ENCODE peak calls at places on chromosomes 1 and 21, in five cellular contexts. A is heart left ventricle, Z is AG09309, W is hepatocyte, Q is foreskin fibroblast. H is an unnamed sample.

GRCh38 chr1:75795703-75796193 is 934 bp upstream of the MSH4 start:
- DNase-seq in A (no peak), W (no peak), Z (no peak), Q (no peak), H (no peak)

GRCh38 chr1:28591708-28592313 is at the start of gene RAB42:
- DNase-seq in A (peak), Q (peak), W (peak), Z (no peak), H (peak)

GRCh38 chr1:180521474-180522203 is 19.3 kb upstream of the ACBD6 start:
- DNase-seq in W (peak), A (no peak), Q (peak), Z (no peak), H (no peak)

GRCh38 chr1:183598386-183598785 is 8.1 kb upstream of the NCF2 start:
- DNase-seq in W (no peak), Z (no peak), Q (no peak), A (no peak), H (no peak)

GRCh38 chr1:162297208-162297607 is 79.4 kb downstream of the SPATA46 start:
- DNase-seq in Z (no peak), A (no peak), Q (no peak), W (no peak), H (no peak)

GRCh38 chr1:77048615-77049005 is 170.6 kb downstream of the PIGK start:
- DNase-seq in W (no peak), A (no peak), Q (no peak), Z (no peak), H (no peak)

GRCh38 chr1:16006010-16006409 is 2.0 kb downstream of the SRARP start:
- DNase-seq in W (no peak), Z (no peak), Q (no peak), A (no peak), H (no peak)

GRCh38 chr1:29196863-29197589 is 15.3 kb upstream of the SRSF4 start:
- DNase-seq in Q (peak), W (no peak), A (no peak), Z (peak), H (no peak)

GRCh38 chr1:10528066-10529014 is 53.6 kb downstream of the PEX14 start:
- DNase-seq in Q (peak), W (peak), A (peak), Z (no peak), H (no peak)

GRCh38 chr1:224632381-224632871 is 16.3 kb downstream of the CNIH3 start:
- DNase-seq in W (no peak), Z (peak), Q (peak), A (no peak), H (peak)

GRCh38 chr1:155206891-155207577 is 663 bp downstream of the THBS3 start:
- DNase-seq in Z (no peak), W (peak), A (peak), Q (peak), H (peak)
- H3K4me3 ChIP-seq in Z (peak), W (peak), A (peak), Q (peak), H (peak)

GRCh38 chr1:40595623-40596022 is 64.2 kb downstream of the ZNF684 start:
- DNase-seq in Q (no peak), A (no peak), Z (no peak), W (no peak), H (no peak)
- H3K4me3 ChIP-seq in Q (no peak), A (no peak), Z (no peak), W (no peak), H (no peak)

GRCh38 chr1:66535853-66536252 is 1.9 kb downstream of the SGIP1 start:
- DNase-seq in W (no peak), Z (no peak), Q (no peak), A (no peak), H (no peak)
- H3K4me3 ChIP-seq in W (no peak), Z (no peak), Q (peak), A (peak), H (no peak)

DNA sequence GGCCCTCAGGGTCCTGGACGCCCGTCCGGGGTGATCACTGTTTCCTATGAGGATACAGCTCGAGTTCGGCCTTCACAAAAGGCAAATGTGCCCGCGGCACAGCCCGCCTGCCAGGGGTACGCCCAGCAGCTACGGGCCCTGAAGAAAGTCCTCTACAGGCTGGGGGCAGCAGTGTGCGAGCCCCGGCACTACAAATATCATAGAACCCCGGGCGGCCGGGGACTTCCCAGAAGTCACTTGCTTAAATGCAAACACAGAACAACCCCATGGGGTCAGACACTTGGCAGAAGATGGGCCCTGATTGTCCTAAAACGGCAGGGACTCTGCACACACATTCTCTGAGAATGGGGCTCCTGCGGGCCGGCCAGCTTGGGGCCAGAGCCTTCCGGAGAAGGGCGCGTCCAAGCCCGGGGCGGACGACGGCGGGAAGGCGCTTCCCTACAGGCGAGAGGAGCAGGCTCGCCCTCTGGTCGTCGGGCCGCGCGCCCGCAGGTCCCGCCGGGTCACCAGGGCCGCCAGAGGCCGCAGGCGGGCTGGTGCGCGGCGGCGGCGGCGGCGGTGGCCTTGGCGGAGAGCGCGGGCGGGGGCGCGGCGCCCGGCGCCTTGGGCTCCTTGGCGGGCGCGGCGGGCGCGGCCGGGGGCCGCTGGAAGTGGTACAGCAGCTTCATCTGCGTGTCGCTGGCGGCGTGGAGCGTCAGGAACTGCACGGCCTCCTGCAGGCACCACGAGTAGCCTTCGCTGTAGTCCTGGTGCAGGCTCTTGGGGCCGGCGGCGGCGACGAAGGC is 905 bp downstream of the HES5 start:
- DNase-seq in Z (no peak), Q (peak), W (peak), A (peak), H (no peak)
- H3K4me3 ChIP-seq in Z (no peak), Q (no peak), W (no peak), A (peak), H (no peak)

GRCh38 chr1:37997256-37998088 is 7.7 kb upstream of the SF3A3 start:
- DNase-seq in A (no peak), Z (no peak), W (no peak), Q (no peak), H (no peak)

GRCh38 chr1:37998913-37999433 is 6.3 kb downstream of the FHL3 start:
- DNase-seq in Z (no peak), Q (no peak), A (no peak), W (no peak), H (peak)

GRCh38 chr1:37998089-37998808 is 7.1 kb downstream of the FHL3 start:
- DNase-seq in W (no peak), A (no peak), Q (no peak), Z (no peak), H (no peak)

GRCh38 chr1:37995773-37996379 is 6.1 kb upstream of the SF3A3 start:
- DNase-seq in Z (peak), A (peak), Q (peak), W (peak), H (peak)

GRCh38 chr1:37994886-37995566 is 5.2 kb upstream of the SF3A3 start:
- DNase-seq in W (no peak), Z (no peak), A (no peak), Q (peak), H (no peak)
- H3K4me3 ChIP-seq in W (no peak), Z (no peak), A (peak), Q (peak), H (peak)

GRCh38 chr1:19392221-19392620 is 80.1 kb downstream of the SLC66A1 start:
- DNase-seq in Q (no peak), Z (no peak), A (no peak), W (no peak), H (no peak)

GRCh38 chr1:19391596-19391981 is 79.5 kb downstream of the SLC66A1 start:
- DNase-seq in A (no peak), Q (no peak), Z (no peak), W (no peak), H (no peak)

GRCh38 chr1:19390166-19390850 is 78.2 kb downstream of the SLC66A1 start:
- DNase-seq in A (no peak), Z (no peak), Q (no peak), W (no peak), H (peak)

GRCh38 chr1:19393051-19393450 is 80.9 kb downstream of the SLC66A1 start:
- DNase-seq in Q (no peak), A (no peak), Z (no peak), W (no peak), H (no peak)

GRCh38 chr1:19390901-19391595 is 78.9 kb downstream of the SLC66A1 start:
- DNase-seq in W (peak), Q (peak), Z (peak), A (peak), H (peak)
- H3K4me3 ChIP-seq in W (no peak), Q (peak), Z (peak), A (peak), H (peak)

GRCh38 chr21:45516071-45516670 is 26.1 kb downstream of the SLC19A1 start:
- DNase-seq in W (no peak), Z (no peak), Q (no peak), A (peak), H (peak)
- H3K4me3 ChIP-seq in W (no peak), Z (no peak), Q (no peak), A (no peak), H (no peak)

GRCh38 chr1:24391882-24392603 is 21.5 kb downstream of the STPG1 start:
- DNase-seq in A (peak), Q (peak), W (peak), Z (no peak), H (peak)
- H3K4me3 ChIP-seq in A (peak), Q (no peak), W (no peak), Z (no peak), H (no peak)

GRCh38 chr1:89719502-89720306 is 86.8 kb downstream of the LRRC8C start:
- DNase-seq in Q (peak), Z (no peak), A (no peak), W (no peak), H (no peak)
- H3K4me3 ChIP-seq in Q (peak), Z (no peak), A (no peak), W (no peak), H (no peak)

DNA sequence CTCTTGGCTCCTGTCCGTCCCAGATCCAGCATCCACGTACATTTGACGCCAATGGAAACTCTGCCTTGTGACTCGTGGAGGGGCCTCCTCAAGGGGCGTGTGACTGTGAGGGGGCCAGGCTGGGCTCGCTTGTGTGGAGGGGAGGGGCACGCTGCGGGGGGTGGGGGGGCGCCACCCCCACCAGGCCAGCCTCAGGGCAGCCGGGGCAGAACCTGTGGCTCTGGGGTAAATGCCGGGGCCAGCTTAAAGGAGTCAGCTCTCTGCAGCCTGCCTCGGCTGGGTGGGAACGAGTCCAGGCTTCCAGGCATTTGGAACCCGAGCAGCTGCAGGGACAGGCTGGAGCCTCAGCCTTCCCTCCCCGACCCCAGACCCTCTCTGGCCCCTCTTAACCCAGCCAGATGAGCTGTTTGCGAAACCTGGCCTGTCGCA is 94.0 kb downstream of the SIK1 start:
- DNase-seq in Z (no peak), A (peak), Q (no peak), W (no peak), H (no peak)
- H3K4me3 ChIP-seq in Z (peak), A (peak), Q (peak), W (no peak), H (no peak)